ENCODE peak calls at places on chromosomes 16 and 17, in five cellular contexts. One of them, this sample, is unnamed.

GRCh38 chr17:35763767-35764122 is 3.1 kb downstream of the C17orf50 start:
- DNase-seq in naive thymus-derived CD8-positive, alpha-beta T cell: no peak
- DNase-seq in effector CD4-positive, alpha-beta T cell: no peak
- DNase-seq in NCI-H1092 treated with DMSO at 0.1 percent for 48 hours: no peak
- DNase-seq in heart left ventricle: no peak
- DNase-seq in this sample: no peak

GRCh38 chr17:66383353-66383752 is 80.9 kb downstream of the PRKCA start:
- DNase-seq in naive thymus-derived CD8-positive, alpha-beta T cell: no peak
- DNase-seq in effector CD4-positive, alpha-beta T cell: no peak
- DNase-seq in NCI-H1092 treated with DMSO at 0.1 percent for 48 hours: no peak
- DNase-seq in heart left ventricle: no peak
- DNase-seq in this sample: no peak

GRCh38 chr16:25905810-25906209 is 214.1 kb downstream of the HS3ST4 start:
- DNase-seq in naive thymus-derived CD8-positive, alpha-beta T cell: no peak
- DNase-seq in effector CD4-positive, alpha-beta T cell: no peak
- DNase-seq in NCI-H1092 treated with DMSO at 0.1 percent for 48 hours: no peak
- DNase-seq in heart left ventricle: no peak
- DNase-seq in this sample: no peak

GRCh38 chr17:79781012-79781665 is 3.2 kb downstream of the CBX2 start:
- DNase-seq in naive thymus-derived CD8-positive, alpha-beta T cell: no peak
- DNase-seq in effector CD4-positive, alpha-beta T cell: no peak
- DNase-seq in NCI-H1092 treated with DMSO at 0.1 percent for 48 hours: no peak
- DNase-seq in heart left ventricle: no peak
- DNase-seq in this sample: peak

GRCh38 chr16:17433577-17433960 is 37.2 kb downstream of the XYLT1 start:
- DNase-seq in naive thymus-derived CD8-positive, alpha-beta T cell: no peak
- DNase-seq in effector CD4-positive, alpha-beta T cell: no peak
- DNase-seq in NCI-H1092 treated with DMSO at 0.1 percent for 48 hours: no peak
- DNase-seq in heart left ventricle: no peak
- DNase-seq in this sample: no peak

GRCh38 chr16:30090607-30091332 is 954 bp downstream of the TBX6 start:
- DNase-seq in naive thymus-derived CD8-positive, alpha-beta T cell: no peak
- DNase-seq in effector CD4-positive, alpha-beta T cell: no peak
- DNase-seq in NCI-H1092 treated with DMSO at 0.1 percent for 48 hours: no peak
- DNase-seq in heart left ventricle: no peak
- DNase-seq in this sample: no peak

GRCh38 chr16:58503166-58503862 is 3.4 kb downstream of the NDRG4 start:
- DNase-seq in naive thymus-derived CD8-positive, alpha-beta T cell: no peak
- DNase-seq in effector CD4-positive, alpha-beta T cell: no peak
- DNase-seq in NCI-H1092 treated with DMSO at 0.1 percent for 48 hours: no peak
- DNase-seq in heart left ventricle: peak
- DNase-seq in this sample: peak

GRCh38 chr17:76727745-76728456 is 1.3 kb downstream of the METTL23 start:
- DNase-seq in naive thymus-derived CD8-positive, alpha-beta T cell: no peak
- DNase-seq in effector CD4-positive, alpha-beta T cell: no peak
- DNase-seq in NCI-H1092 treated with DMSO at 0.1 percent for 48 hours: no peak
- DNase-seq in heart left ventricle: no peak
- DNase-seq in this sample: no peak

GRCh38 chr16:27446721-27447120 is 44.7 kb downstream of the IL21R start:
- DNase-seq in naive thymus-derived CD8-positive, alpha-beta T cell: peak
- DNase-seq in effector CD4-positive, alpha-beta T cell: peak
- DNase-seq in NCI-H1092 treated with DMSO at 0.1 percent for 48 hours: no peak
- DNase-seq in heart left ventricle: no peak
- DNase-seq in this sample: no peak

GRCh38 chr16:17396762-17397498 is 73.8 kb downstream of the XYLT1 start:
- DNase-seq in naive thymus-derived CD8-positive, alpha-beta T cell: peak
- DNase-seq in effector CD4-positive, alpha-beta T cell: peak
- DNase-seq in NCI-H1092 treated with DMSO at 0.1 percent for 48 hours: peak
- DNase-seq in heart left ventricle: no peak
- DNase-seq in this sample: no peak

GRCh38 chr17:2061441-2061797 is 6.5 kb downstream of the HIC1 start:
- DNase-seq in naive thymus-derived CD8-positive, alpha-beta T cell: no peak
- DNase-seq in effector CD4-positive, alpha-beta T cell: no peak
- DNase-seq in NCI-H1092 treated with DMSO at 0.1 percent for 48 hours: no peak
- DNase-seq in heart left ventricle: no peak
- DNase-seq in this sample: no peak

GRCh38 chr16:55502801-55503366 is 6.0 kb upstream of the LPCAT2 start:
- DNase-seq in naive thymus-derived CD8-positive, alpha-beta T cell: peak
- DNase-seq in effector CD4-positive, alpha-beta T cell: no peak
- DNase-seq in NCI-H1092 treated with DMSO at 0.1 percent for 48 hours: peak
- DNase-seq in heart left ventricle: peak
- DNase-seq in this sample: peak

GRCh38 chr16:25051446-25052160 is 36.4 kb upstream of the ARHGAP17 start:
- DNase-seq in naive thymus-derived CD8-positive, alpha-beta T cell: no peak
- DNase-seq in effector CD4-positive, alpha-beta T cell: no peak
- DNase-seq in NCI-H1092 treated with DMSO at 0.1 percent for 48 hours: no peak
- DNase-seq in heart left ventricle: no peak
- DNase-seq in this sample: no peak

GRCh38 chr17:32298721-32299578 is 33.3 kb downstream of the RHBDL3 start:
- DNase-seq in naive thymus-derived CD8-positive, alpha-beta T cell: no peak
- DNase-seq in effector CD4-positive, alpha-beta T cell: no peak
- DNase-seq in NCI-H1092 treated with DMSO at 0.1 percent for 48 hours: peak
- DNase-seq in heart left ventricle: no peak
- DNase-seq in this sample: no peak

GRCh38 chr17:27303734-27304133 is 9.8 kb downstream of the WSB1 start:
- DNase-seq in naive thymus-derived CD8-positive, alpha-beta T cell: no peak
- DNase-seq in effector CD4-positive, alpha-beta T cell: no peak
- DNase-seq in NCI-H1092 treated with DMSO at 0.1 percent for 48 hours: no peak
- DNase-seq in heart left ventricle: no peak
- DNase-seq in this sample: no peak

GRCh38 chr16:6031102-6031501 is 933.5 kb upstream of the EEF2KMT start:
- DNase-seq in naive thymus-derived CD8-positive, alpha-beta T cell: no peak
- DNase-seq in effector CD4-positive, alpha-beta T cell: no peak
- DNase-seq in NCI-H1092 treated with DMSO at 0.1 percent for 48 hours: no peak
- DNase-seq in heart left ventricle: no peak
- DNase-seq in this sample: no peak

GRCh38 chr17:62824290-62825135 is 16.4 kb upstream of the MARCHF10 start:
- DNase-seq in naive thymus-derived CD8-positive, alpha-beta T cell: no peak
- DNase-seq in effector CD4-positive, alpha-beta T cell: no peak
- DNase-seq in NCI-H1092 treated with DMSO at 0.1 percent for 48 hours: no peak
- DNase-seq in heart left ventricle: no peak
- DNase-seq in this sample: peak

GRCh38 chr17:37131064-37131463 is 182.3 kb downstream of the AATF start:
- DNase-seq in naive thymus-derived CD8-positive, alpha-beta T cell: no peak
- DNase-seq in effector CD4-positive, alpha-beta T cell: no peak
- DNase-seq in NCI-H1092 treated with DMSO at 0.1 percent for 48 hours: no peak
- DNase-seq in heart left ventricle: no peak
- DNase-seq in this sample: peak

GRCh38 chr16:54135361-54136275 is 151.0 kb downstream of the IRX3 start:
- DNase-seq in naive thymus-derived CD8-positive, alpha-beta T cell: no peak
- DNase-seq in effector CD4-positive, alpha-beta T cell: no peak
- DNase-seq in NCI-H1092 treated with DMSO at 0.1 percent for 48 hours: no peak
- DNase-seq in heart left ventricle: no peak
- DNase-seq in this sample: no peak

GRCh38 chr17:63542218-63542545 is 8.1 kb upstream of the DCAF7 start:
- DNase-seq in naive thymus-derived CD8-positive, alpha-beta T cell: no peak
- DNase-seq in effector CD4-positive, alpha-beta T cell: no peak
- DNase-seq in NCI-H1092 treated with DMSO at 0.1 percent for 48 hours: no peak
- DNase-seq in heart left ventricle: no peak
- DNase-seq in this sample: peak

GRCh38 chr16:35221482-35222185 is 1762.2 kb downstream of the TP53TG3F start:
- DNase-seq in naive thymus-derived CD8-positive, alpha-beta T cell: no peak
- DNase-seq in effector CD4-positive, alpha-beta T cell: no peak
- DNase-seq in NCI-H1092 treated with DMSO at 0.1 percent for 48 hours: no peak
- DNase-seq in heart left ventricle: no peak
- DNase-seq in this sample: no peak

GRCh38 chr16:14354561-14355351 is 275.3 kb downstream of the PARN start:
- DNase-seq in naive thymus-derived CD8-positive, alpha-beta T cell: no peak
- DNase-seq in effector CD4-positive, alpha-beta T cell: no peak
- DNase-seq in NCI-H1092 treated with DMSO at 0.1 percent for 48 hours: no peak
- DNase-seq in heart left ventricle: no peak
- DNase-seq in this sample: no peak

GRCh38 chr17:39651908-39652634 is 13.1 kb upstream of the TCAP start:
- DNase-seq in naive thymus-derived CD8-positive, alpha-beta T cell: no peak
- DNase-seq in effector CD4-positive, alpha-beta T cell: no peak
- DNase-seq in NCI-H1092 treated with DMSO at 0.1 percent for 48 hours: no peak
- DNase-seq in heart left ventricle: no peak
- DNase-seq in this sample: no peak

GRCh38 chr16:1050466-1050865 is 22.1 kb upstream of the SSTR5 start:
- DNase-seq in naive thymus-derived CD8-positive, alpha-beta T cell: no peak
- DNase-seq in effector CD4-positive, alpha-beta T cell: no peak
- DNase-seq in NCI-H1092 treated with DMSO at 0.1 percent for 48 hours: no peak
- DNase-seq in heart left ventricle: no peak
- DNase-seq in this sample: no peak

GRCh38 chr16:19518423-19518822 is 3.5 kb downstream of the GDE1 start:
- DNase-seq in naive thymus-derived CD8-positive, alpha-beta T cell: no peak
- DNase-seq in effector CD4-positive, alpha-beta T cell: no peak
- DNase-seq in NCI-H1092 treated with DMSO at 0.1 percent for 48 hours: no peak
- DNase-seq in heart left ventricle: no peak
- DNase-seq in this sample: no peak

GRCh38 chr16:53234836-53235235 is 180.0 kb downstream of the CHD9 start:
- DNase-seq in naive thymus-derived CD8-positive, alpha-beta T cell: no peak
- DNase-seq in effector CD4-positive, alpha-beta T cell: no peak
- DNase-seq in NCI-H1092 treated with DMSO at 0.1 percent for 48 hours: no peak
- DNase-seq in heart left ventricle: no peak
- DNase-seq in this sample: no peak

GRCh38 chr17:81519284-81520020 is 6.9 kb upstream of the ACTG1 start:
- DNase-seq in naive thymus-derived CD8-positive, alpha-beta T cell: peak
- DNase-seq in effector CD4-positive, alpha-beta T cell: peak
- DNase-seq in NCI-H1092 treated with DMSO at 0.1 percent for 48 hours: no peak
- DNase-seq in heart left ventricle: no peak
- DNase-seq in this sample: peak

GRCh38 chr16:67719778-67720144 is 645 bp upstream of the GFOD2 start:
- DNase-seq in naive thymus-derived CD8-positive, alpha-beta T cell: no peak
- DNase-seq in effector CD4-positive, alpha-beta T cell: no peak
- DNase-seq in NCI-H1092 treated with DMSO at 0.1 percent for 48 hours: peak
- DNase-seq in heart left ventricle: peak
- DNase-seq in this sample: peak

GRCh38 chr17:68849673-68850260 is 105.4 kb downstream of the ABCA8 start:
- DNase-seq in naive thymus-derived CD8-positive, alpha-beta T cell: no peak
- DNase-seq in effector CD4-positive, alpha-beta T cell: no peak
- DNase-seq in NCI-H1092 treated with DMSO at 0.1 percent for 48 hours: no peak
- DNase-seq in heart left ventricle: no peak
- DNase-seq in this sample: no peak

GRCh38 chr17:81487487-81488275 is 24.9 kb downstream of the ACTG1 start:
- DNase-seq in naive thymus-derived CD8-positive, alpha-beta T cell: peak
- DNase-seq in effector CD4-positive, alpha-beta T cell: peak
- DNase-seq in NCI-H1092 treated with DMSO at 0.1 percent for 48 hours: peak
- DNase-seq in heart left ventricle: peak
- DNase-seq in this sample: peak